ENCODE peak calls at places on chromosomes 3 and 15, in eight cellular contexts. J, T, W, O, V, Z, P and L are unnamed samples. For H3K4me1, the result is how much of the 10 kb centered on the place peaks cover.

GRCh38 chr15:70348581-70349344 is 251.0 kb upstream of the TLE3 start:
- DNase-seq in P (no peak), Z (no peak), J (no peak), V (peak), T (no peak), W (peak), O (peak), L (peak)

GRCh38 chr3:176650478-176650877 is 546.8 kb downstream of the TBL1XR1 start:
- DNase-seq in P (no peak), V (no peak), O (peak), T (no peak), Z (no peak), W (no peak), J (no peak), L (no peak)

GRCh38 chr15:90388462-90389182 is 580 bp downstream of the IQGAP1 start:
- DNase-seq in J (peak), W (peak), Z (peak), T (peak), P (peak), O (peak), V (peak), L (peak)

GRCh38 chr3:76505202-76505875 is 534.6 kb upstream of the ROBO2 start:
- DNase-seq in V (no peak), J (no peak), P (peak), T (no peak), O (peak), Z (no peak), W (no peak), L (no peak)

GRCh38 chr3:46693897-46694235 is 387 bp upstream of the ALS2CL start:
- DNase-seq in J (no peak), P (no peak), V (peak), Z (no peak), T (peak), W (no peak), O (peak), L (no peak)

GRCh38 chr15:33341943-33342342 is 31.2 kb downstream of the RYR3 start:
- DNase-seq in J (no peak), T (no peak), V (no peak), Z (no peak), P (peak), O (no peak), W (no peak), L (no peak)

GRCh38 chr15:43241100-43241499 is 20.3 kb upstream of the EPB42 start:
- DNase-seq in W (no peak), V (no peak), P (no peak), T (no peak), J (no peak), O (peak), Z (no peak), L (no peak)

GRCh38 chr15:87362531-87362930 is 894.0 kb downstream of the NTRK3 start:
- DNase-seq in V (no peak), Z (no peak), W (no peak), P (no peak), O (peak), T (no peak), J (no peak), L (no peak)

GRCh38 chr3:55128201-55128870 is 200.5 kb upstream of the LRTM1 start:
- DNase-seq in T (no peak), O (peak), J (no peak), V (no peak), W (no peak), P (no peak), Z (no peak), L (peak)

GRCh38 chr15:31476411-31476810 is 149.8 kb downstream of the KLF13 start:
- DNase-seq in Z (no peak), J (no peak), T (no peak), W (no peak), V (peak), O (no peak), P (no peak), L (no peak)

GRCh38 chr3:16841906-16842709 is 42.6 kb upstream of the PLCL2 start:
- DNase-seq in T (peak), P (no peak), Z (no peak), V (peak), O (no peak), J (peak), W (peak), L (no peak)

GRCh38 chr3:129829640-129830039 is 63.9 kb downstream of the TMCC1 start:
- DNase-seq in P (peak), V (no peak), W (peak), Z (peak), T (no peak), J (no peak), O (peak), L (peak)

GRCh38 chr3:172415323-172415722 is 32.9 kb downstream of the GHSR start:
- DNase-seq in O (no peak), T (no peak), W (no peak), P (no peak), J (no peak), V (no peak), Z (no peak), L (no peak)

GRCh38 chr15:57607570-57608000 is 15.9 kb downstream of the MYZAP start:
- DNase-seq in P (no peak), O (peak), Z (no peak), J (peak), W (no peak), T (no peak), V (peak), L (no peak)

GRCh38 chr15:96670389-96670788 is 339.9 kb downstream of the NR2F2 start:
- DNase-seq in T (no peak), J (no peak), W (no peak), P (peak), V (no peak), O (no peak), Z (no peak), L (no peak)

GRCh38 chr3:69691860-69692259 is 47.4 kb upstream of the MITF start:
- DNase-seq in T (no peak), J (no peak), W (no peak), V (no peak), O (no peak), Z (no peak), P (no peak), L (no peak)

GRCh38 chr15:83210619-83211018 is 3.0 kb upstream of the HDGFL3 start:
- DNase-seq in P (no peak), Z (no peak), T (no peak), W (peak), O (peak), V (no peak), J (no peak), L (peak)

GRCh38 chr3:189745622-189746021 is 114.4 kb downstream of the TP63 start:
- DNase-seq in V (no peak), Z (no peak), T (no peak), P (no peak), J (no peak), O (no peak), W (no peak), L (no peak)

GRCh38 chr3:23199649-23200048 is 3.5 kb upstream of the UBE2E2 start:
- DNase-seq in Z (no peak), T (no peak), W (no peak), P (no peak), O (no peak), V (no peak), J (no peak), L (no peak)

GRCh38 chr15:45473068-45473467 is 49.5 kb downstream of the SLC30A4 start:
- DNase-seq in P (no peak), V (no peak), T (no peak), Z (no peak), O (no peak), J (no peak), W (no peak), L (no peak)

GRCh38 chr3:187447737-187448136 is 79.6 kb downstream of the RTP4 start:
- DNase-seq in Z (no peak), T (no peak), P (no peak), W (no peak), J (no peak), O (no peak), V (no peak), L (no peak)

GRCh38 chr3:120438216-120438615 is 12.6 kb downstream of the FSTL1 start:
- DNase-seq in Z (no peak), V (no peak), W (peak), T (no peak), O (no peak), P (no peak), J (no peak), L (no peak)

GRCh38 chr3:120436523-120437050 is 14.2 kb downstream of the FSTL1 start:
- DNase-seq in J (no peak), T (no peak), W (no peak), P (no peak), O (no peak), V (no peak), Z (no peak), L (no peak)

GRCh38 chr3:120437559-120437958 is 13.2 kb downstream of the FSTL1 start:
- DNase-seq in T (no peak), O (no peak), Z (no peak), V (no peak), W (no peak), P (no peak), J (no peak), L (no peak)

GRCh38 chr3:120433662-120434331 is 17.0 kb downstream of the FSTL1 start:
- DNase-seq in T (no peak), V (no peak), P (no peak), J (no peak), W (no peak), O (no peak), Z (no peak), L (no peak)

GRCh38 chr3:120435621-120436020 is 15.2 kb downstream of the FSTL1 start:
- DNase-seq in Z (no peak), V (no peak), W (no peak), O (peak), J (no peak), P (no peak), T (no peak), L (no peak)
- H3K4me1 ChIP-seq in Z (under half), V (under half), W (under half), O (half or more), J (half or more), P (under half), T (under half), L (under half)

GRCh38 chr15:40240619-40241304 is 1.9 kb downstream of the PAK6 start:
- DNase-seq in Z (no peak), T (no peak), W (peak), J (no peak), V (peak), P (no peak), O (no peak), L (no peak)

GRCh38 chr15:40238927-40239591 is at the start of gene PAK6:
- DNase-seq in V (peak), J (no peak), Z (no peak), P (no peak), O (peak), T (no peak), W (peak), L (peak)

GRCh38 chr15:40239671-40240618 is 1.1 kb downstream of the PAK6 start:
- DNase-seq in V (peak), T (no peak), O (no peak), J (no peak), W (no peak), Z (no peak), P (no peak), L (no peak)

GRCh38 chr15:40241305-40242215 is 2.7 kb downstream of the PAK6 start:
- DNase-seq in W (no peak), Z (no peak), J (no peak), P (no peak), V (peak), O (no peak), T (no peak), L (no peak)

GRCh38 chr15:40238481-40238926 is 359 bp upstream of the PAK6 start:
- DNase-seq in W (no peak), O (no peak), P (no peak), J (no peak), V (peak), Z (no peak), T (no peak), L (no peak)
- H3K4me1 ChIP-seq in W (under half), O (under half), P (under half), J (under half), V (under half), Z (under half), T (under half), L (under half)

GRCh38 chr3:49020335-49021212 is 1.3 kb upstream of the NDUFAF3 start:
- DNase-seq in W (no peak), J (peak), T (no peak), V (peak), O (peak), P (peak), Z (peak), L (no peak)

GRCh38 chr3:49017978-49018706 is at the start of gene DALRD3:
- DNase-seq in T (no peak), O (peak), V (peak), Z (peak), P (peak), J (peak), W (peak), L (peak)

GRCh38 chr3:49021213-49021812 is 608 bp upstream of the NDUFAF3 start:
- DNase-seq in J (peak), W (peak), O (peak), Z (peak), P (peak), T (peak), V (peak), L (peak)

GRCh38 chr3:49018707-49019006 is 277 bp upstream of the DALRD3 start:
- DNase-seq in V (no peak), P (no peak), T (no peak), W (no peak), Z (no peak), J (no peak), O (no peak), L (no peak)

GRCh38 chr3:49019941-49020334 is 1.6 kb upstream of the DALRD3 start:
- DNase-seq in O (peak), T (no peak), J (no peak), Z (peak), W (no peak), P (no peak), V (no peak), L (no peak)
- H3K4me1 ChIP-seq in O (under half), T (under half), J (half or more), Z (under half), W (under half), P (under half), V (under half), L (under half)

GRCh38 chr15:77064118-77064517 is 6.8 kb downstream of the TSPAN3 start:
- DNase-seq in Z (no peak), O (no peak), P (no peak), V (no peak), T (no peak), J (no peak), W (no peak), L (no peak)
- H3K4me1 ChIP-seq in Z (under half), O (half or more), P (half or more), V (half or more), T (under half), J (half or more), W (under half), L (under half)

DNA sequence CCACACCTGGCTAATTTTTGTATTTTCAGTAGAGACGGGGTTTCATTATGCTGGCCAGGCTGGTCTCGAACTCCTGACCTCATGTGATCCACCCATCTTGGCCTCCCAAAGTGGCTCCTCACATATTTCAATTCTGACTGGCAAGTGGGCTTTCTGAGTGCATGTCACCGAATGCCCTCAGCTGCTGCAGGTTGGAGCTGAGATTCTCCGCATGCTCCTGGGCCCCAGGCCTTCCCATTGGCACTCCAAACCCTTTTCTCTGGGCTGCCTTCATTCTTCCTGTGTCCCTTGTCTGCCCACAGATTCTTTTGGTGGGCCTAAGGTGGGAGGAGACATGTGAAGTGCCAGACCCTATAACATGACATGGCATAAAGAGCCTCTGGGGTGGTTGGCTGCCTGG is 67.3 kb downstream of the SYNM start:
- DNase-seq in T (no peak), P (no peak), V (no peak), Z (no peak), W (no peak), J (no peak), O (no peak), L (no peak)
- H3K4me1 ChIP-seq in T (under half), P (under half), V (under half), Z (under half), W (under half), J (under half), O (under half), L (under half)

GRCh38 chr15:101185770-101186169 is 66.1 kb downstream of the CHSY1 start:
- DNase-seq in T (no peak), P (no peak), O (no peak), J (no peak), V (no peak), Z (no peak), W (no peak), L (no peak)

GRCh38 chr15:101188517-101189340 is 63.1 kb downstream of the CHSY1 start:
- DNase-seq in J (no peak), W (no peak), P (peak), Z (peak), T (no peak), V (no peak), O (peak), L (no peak)

GRCh38 chr15:101189341-101189679 is 62.5 kb downstream of the CHSY1 start:
- DNase-seq in T (no peak), V (no peak), O (no peak), J (no peak), W (no peak), P (no peak), Z (no peak), L (no peak)

GRCh38 chr15:101189708-101190107 is 62.1 kb downstream of the CHSY1 start:
- DNase-seq in O (no peak), Z (no peak), W (no peak), J (no peak), P (no peak), V (no peak), T (no peak), L (no peak)

DNA sequence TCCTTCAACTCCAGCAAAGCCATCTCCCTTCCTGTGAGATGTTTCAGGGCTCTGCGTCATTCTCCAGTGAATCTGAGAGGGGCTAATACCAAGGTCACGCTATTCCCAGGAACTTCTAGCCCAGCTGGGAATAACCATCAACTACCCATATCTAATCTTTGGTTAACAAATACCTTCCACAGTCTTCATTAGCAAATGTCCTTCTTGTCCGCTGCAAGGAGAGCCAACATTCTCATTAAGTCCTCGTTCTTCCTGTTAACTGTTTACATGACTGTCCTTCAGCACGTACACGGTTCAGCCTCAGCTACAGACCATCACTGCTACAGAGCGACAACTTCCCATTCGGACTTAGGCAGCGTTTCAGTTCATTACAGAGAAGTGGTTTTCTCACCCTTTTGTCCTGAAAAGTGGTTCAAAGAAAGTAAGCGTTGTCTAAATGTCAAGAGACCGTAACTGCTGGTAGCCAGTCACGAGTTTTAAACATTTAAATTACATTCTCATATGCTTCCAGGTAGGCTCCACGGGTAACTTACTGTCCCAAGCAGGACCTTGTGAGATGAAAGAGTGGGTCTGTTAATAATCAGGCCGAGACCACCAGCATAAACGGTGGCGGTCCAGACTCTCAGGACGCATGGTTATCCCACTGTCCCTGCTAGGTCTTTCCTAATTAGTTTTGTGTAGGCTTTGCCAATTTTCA is 63.9 kb downstream of the CHSY1 start:
- DNase-seq in P (peak), O (no peak), V (no peak), J (no peak), Z (no peak), W (no peak), T (no peak), L (no peak)
- H3K4me1 ChIP-seq in P (under half), O (half or more), V (half or more), J (half or more), Z (under half), W (under half), T (under half), L (under half)

DNA sequence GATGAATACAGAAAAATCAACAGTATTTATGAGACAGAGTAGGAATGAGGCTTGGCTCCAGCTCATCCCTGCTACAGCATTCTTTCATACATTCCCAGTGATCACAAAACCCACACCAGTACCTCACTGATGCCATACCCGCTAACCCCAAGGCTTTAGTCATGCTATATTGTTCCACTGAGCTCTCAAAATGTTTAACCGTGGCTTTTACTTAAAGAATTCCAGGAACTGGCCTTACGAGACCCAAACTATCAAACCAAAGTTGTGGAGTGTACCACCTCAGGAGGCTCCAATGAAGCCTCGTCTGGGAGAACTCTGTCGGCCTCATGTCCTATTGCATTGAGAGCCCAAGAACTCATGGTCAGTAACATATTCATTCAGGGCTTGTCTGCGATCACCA is 278.9 kb downstream of the ULK4 start:
- DNase-seq in W (no peak), T (no peak), J (no peak), Z (no peak), P (peak), O (peak), V (no peak), L (no peak)
- H3K4me1 ChIP-seq in W (under half), T (under half), J (under half), Z (under half), P (under half), O (under half), V (under half), L (under half)

DNA sequence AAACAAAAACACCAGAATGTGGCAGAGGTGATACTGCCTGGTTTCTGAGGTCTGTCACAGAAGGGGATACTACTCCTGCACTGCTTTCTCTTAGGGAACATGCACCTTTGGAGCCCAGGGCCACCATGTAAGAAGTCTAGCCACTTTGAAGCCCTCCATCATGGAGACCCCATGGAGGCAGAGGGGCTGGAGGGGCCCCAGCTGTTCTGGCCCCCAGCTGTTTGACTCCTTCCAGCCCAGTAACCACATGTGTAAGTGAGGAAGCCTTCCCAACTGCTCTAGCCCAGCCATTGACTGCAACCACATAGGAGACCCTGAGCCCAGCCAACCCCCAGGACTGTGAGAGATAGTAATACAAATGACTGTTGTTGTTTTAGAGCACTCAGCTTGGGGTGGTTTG is 9.0 kb upstream of the IGDCC4 start:
- DNase-seq in T (no peak), V (no peak), W (no peak), Z (no peak), P (no peak), J (no peak), O (no peak), L (no peak)
- H3K4me1 ChIP-seq in T (under half), V (under half), W (under half), Z (under half), P (under half), J (under half), O (under half), L (under half)

GRCh38 chr3:141212101-141212500 is 19.5 kb upstream of the PXYLP1 start:
- DNase-seq in O (no peak), T (no peak), P (no peak), J (no peak), V (no peak), W (peak), Z (no peak), L (no peak)
- H3K4me1 ChIP-seq in O (under half), T (under half), P (under half), J (under half), V (under half), W (under half), Z (under half), L (under half)